ENCODE peak calls at places on chromosome 20, in six cellular contexts. Z, C, V, H, X and I are unnamed samples.

GRCh38 chr20:36791862-36792261 is 18.3 kb upstream of the DSN1 start:
- DNase-seq in X (no peak), V (no peak), H (no peak), C (no peak), Z (no peak), I (no peak)

GRCh38 chr20:6311841-6312655 is 189.2 kb upstream of the FERMT1 start:
- DNase-seq in H (no peak), Z (peak), X (no peak), V (no peak), C (no peak), I (no peak)

GRCh38 chr20:61821698-61822097 is 244.0 kb downstream of the TAF4 start:
- DNase-seq in Z (no peak), V (no peak), C (no peak), H (no peak), X (no peak), I (no peak)

GRCh38 chr20:24406761-24407550 is 62.5 kb upstream of the SYNDIG1 start:
- DNase-seq in X (no peak), C (no peak), Z (peak), H (no peak), V (no peak), I (no peak)

GRCh38 chr20:23047001-23047737 is 2.3 kb downstream of the THBD start:
- DNase-seq in C (no peak), Z (no peak), V (no peak), H (no peak), X (no peak), I (no peak)

GRCh38 chr20:34237942-34238341 is 3.3 kb upstream of the ASIP start:
- DNase-seq in X (no peak), C (no peak), Z (no peak), V (no peak), H (no peak), I (no peak)

GRCh38 chr20:42484335-42484734 is 705.4 kb downstream of the PTPRT start:
- DNase-seq in C (no peak), X (peak), Z (peak), V (no peak), H (peak), I (no peak)

GRCh38 chr20:26208296-26209091 is 511.8 kb upstream of the ZNF337 start:
- DNase-seq in H (no peak), C (no peak), Z (peak), X (no peak), V (peak), I (no peak)

GRCh38 chr20:46552460-46553420 is 2.3 kb upstream of the OCSTAMP start:
- DNase-seq in C (peak), V (peak), Z (no peak), X (no peak), H (no peak), I (peak)

GRCh38 chr20:20759132-20759531 is 46.7 kb upstream of the RALGAPA2 start:
- DNase-seq in H (no peak), C (no peak), V (no peak), X (peak), Z (no peak), I (no peak)

GRCh38 chr20:52500150-52500549 is 308.6 kb upstream of the ZFP64 start:
- DNase-seq in V (no peak), X (no peak), H (no peak), Z (no peak), C (no peak), I (no peak)

GRCh38 chr20:59055302-59055701 is 12.7 kb upstream of the PRELID3B start:
- DNase-seq in Z (no peak), H (peak), C (no peak), X (no peak), V (no peak), I (no peak)

GRCh38 chr20:64005394-64005793 is 24.5 kb downstream of the PRPF6 start:
- DNase-seq in H (peak), C (no peak), Z (no peak), V (no peak), X (no peak), I (no peak)

GRCh38 chr20:4661191-4661590 is 60.5 kb upstream of the PRND start:
- DNase-seq in X (no peak), Z (no peak), C (no peak), V (no peak), H (no peak), I (no peak)

GRCh38 chr20:57650756-57651483 is 30.7 kb upstream of the ZBP1 start:
- DNase-seq in V (no peak), H (no peak), X (no peak), Z (no peak), C (no peak), I (no peak)

GRCh38 chr20:32485770-32486248 is 99.3 kb downstream of the NOL4L start:
- DNase-seq in V (no peak), X (peak), H (no peak), C (no peak), Z (no peak), I (no peak)

GRCh38 chr20:45372646-45373352 is 5.3 kb downstream of the TP53TG5 start:
- DNase-seq in H (no peak), Z (no peak), V (no peak), C (no peak), X (no peak), I (no peak)

GRCh38 chr20:63970714-63971431 is 1.1 kb upstream of the ZNF512B start:
- DNase-seq in Z (no peak), C (no peak), V (no peak), H (no peak), X (no peak), I (no peak)

GRCh38 chr20:51199920-51200319 is 177.0 kb upstream of the KCNG1 start:
- DNase-seq in X (no peak), H (no peak), Z (no peak), C (no peak), V (no peak), I (no peak)

GRCh38 chr20:46013826-46014516 is 5.3 kb downstream of the MMP9 start:
- DNase-seq in X (peak), C (no peak), Z (no peak), H (peak), V (peak), I (no peak)

GRCh38 chr20:63434599-63435378 is 37.7 kb downstream of the KCNQ2 start:
- DNase-seq in Z (peak), V (peak), C (peak), H (peak), X (peak), I (peak)

GRCh38 chr20:58850693-58851174 is at the start of gene GNAS-AS1:
- DNase-seq in X (peak), Z (peak), V (peak), H (peak), C (peak), I (peak)

GRCh38 chr20:57612436-57612835 is 7.8 kb downstream of the ZBP1 start:
- DNase-seq in V (no peak), X (peak), Z (no peak), H (no peak), C (no peak), I (no peak)

DNA sequence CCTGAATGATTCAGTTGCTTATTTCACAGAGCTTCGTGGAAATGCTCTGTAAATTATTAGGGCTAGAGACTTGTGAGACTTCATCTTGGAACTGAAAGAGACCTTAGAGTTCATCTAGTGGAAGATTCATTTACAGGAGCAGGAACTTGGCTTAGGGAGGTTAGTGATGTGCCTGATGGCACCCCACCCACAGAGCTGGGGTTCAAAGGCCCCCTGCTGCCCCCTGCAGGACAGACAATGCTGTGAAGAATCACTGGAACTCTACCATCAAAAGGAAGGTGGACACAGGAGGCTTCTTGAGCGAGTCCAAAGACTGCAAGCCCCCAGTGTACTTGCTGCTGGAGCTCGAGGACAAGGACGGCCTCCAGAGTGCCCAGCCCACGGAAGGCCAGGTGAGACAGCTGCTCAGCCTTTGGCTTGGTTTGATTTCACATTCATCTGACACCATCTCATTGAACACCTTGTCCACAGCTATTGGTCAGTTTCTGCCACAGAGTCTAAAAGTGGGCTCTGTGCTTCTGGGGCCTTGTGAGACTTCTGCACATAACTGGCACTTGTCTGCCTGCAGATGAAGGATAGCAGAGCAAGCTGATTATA is 25.1 kb downstream of the MYBL2 start:
- DNase-seq in C (no peak), H (peak), X (peak), V (no peak), Z (peak), I (peak)
- TF ChIP-seq CTCF in C (peak), H (peak), X (peak), V (peak), Z (peak), I (peak)

DNA sequence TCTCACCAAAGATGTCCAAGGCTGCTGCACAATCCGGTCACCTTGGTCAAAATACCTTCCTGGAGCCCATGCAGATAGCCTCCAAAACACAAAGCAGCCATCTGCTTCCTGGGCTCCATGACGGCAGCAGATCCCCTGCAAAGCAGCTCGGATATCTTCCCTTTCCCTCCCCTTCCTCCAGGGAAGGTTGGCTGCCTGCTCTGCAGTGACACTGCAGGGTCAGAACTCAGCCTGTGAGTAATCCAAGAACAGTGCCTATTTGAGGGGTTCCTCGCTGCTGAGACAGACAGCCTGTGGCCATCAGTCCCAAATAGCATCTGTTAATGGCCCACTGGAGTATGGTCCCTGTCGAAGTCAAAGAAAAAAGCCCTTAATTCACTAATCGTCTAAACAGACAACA is 270.8 kb downstream of the PREX1 start:
- DNase-seq in C (no peak), X (no peak), V (no peak), Z (no peak), H (no peak), I (no peak)
- TF ChIP-seq CTCF in C (no peak), X (no peak), V (no peak), Z (no peak), H (no peak), I (no peak)

GRCh38 chr20:40519928-40520327 is 169.1 kb downstream of the MAFB start:
- DNase-seq in Z (no peak), H (no peak), X (no peak), V (no peak), C (no peak), I (no peak)

GRCh38 chr20:40521962-40522361 is 167.1 kb downstream of the MAFB start:
- DNase-seq in Z (no peak), X (no peak), V (no peak), C (no peak), H (no peak), I (no peak)

GRCh38 chr20:40524071-40524470 is 165.0 kb downstream of the MAFB start:
- DNase-seq in H (peak), C (no peak), Z (peak), X (no peak), V (no peak), I (no peak)

GRCh38 chr20:40522405-40522804 is 166.6 kb downstream of the MAFB start:
- DNase-seq in X (no peak), Z (no peak), C (no peak), H (no peak), V (no peak), I (no peak)

DNA sequence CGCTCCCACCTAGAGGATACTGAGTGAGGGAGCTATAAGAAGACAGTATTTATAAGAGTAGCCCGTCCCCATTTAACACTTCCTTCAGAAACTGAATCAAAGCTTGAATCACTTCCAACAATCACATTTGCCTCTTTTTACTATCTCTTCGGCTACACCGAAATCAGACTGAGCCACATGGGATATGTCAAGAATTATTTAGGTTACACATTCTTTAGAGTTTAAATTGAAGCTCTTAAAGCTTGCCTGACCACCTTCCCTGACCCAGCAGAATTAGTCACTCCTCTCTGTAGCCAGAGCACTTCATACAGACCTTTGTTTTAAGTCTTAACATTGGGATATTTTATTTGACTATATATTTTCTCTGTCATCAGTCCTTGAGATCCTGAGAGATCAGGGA is 163.7 kb downstream of the MAFB start:
- DNase-seq in H (peak), Z (peak), C (no peak), V (no peak), X (no peak), I (no peak)
- TF ChIP-seq CTCF in H (no peak), Z (no peak), C (no peak), V (no peak), X (no peak), I (no peak)

GRCh38 chr20:7936735-7937078 is 3.6 kb downstream of the HAO1 start:
- DNase-seq in Z (no peak), X (no peak), V (no peak), C (no peak), H (no peak), I (no peak)
- TF ChIP-seq CTCF in Z (no peak), X (no peak), V (no peak), C (no peak), H (no peak), I (no peak)

DNA sequence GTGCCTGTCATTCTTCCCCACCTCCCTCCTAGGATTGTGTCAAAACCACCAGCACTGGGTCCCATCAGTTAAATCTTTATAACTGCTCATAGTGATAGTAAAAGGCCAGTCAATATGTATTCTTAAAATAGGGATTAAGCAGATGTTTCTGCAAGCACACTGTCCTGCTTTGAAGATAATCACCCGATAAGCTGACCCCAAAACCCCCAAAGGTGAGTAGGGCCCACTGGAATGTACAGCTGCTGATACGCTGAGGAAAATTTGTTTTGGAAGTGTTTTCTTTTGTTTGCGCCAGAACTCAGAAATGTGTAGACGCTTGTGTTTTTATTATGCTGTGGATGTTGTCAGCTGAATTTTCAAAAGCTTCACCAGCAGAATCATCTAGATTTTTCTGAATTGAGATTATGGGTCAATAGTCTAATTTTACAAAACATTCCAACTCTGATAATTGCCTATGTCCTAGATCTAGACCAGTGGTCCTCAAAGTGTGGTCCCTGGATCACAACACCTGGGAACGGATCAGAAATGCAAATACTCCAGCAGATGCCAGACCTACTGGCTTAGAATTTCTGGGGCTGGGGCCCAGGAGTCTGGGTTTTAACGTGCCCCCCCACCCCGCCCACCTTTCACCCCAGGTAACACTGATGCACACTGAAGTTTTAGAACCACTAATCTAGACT is 11.4 kb downstream of the BFSP1 start:
- DNase-seq in X (no peak), V (no peak), C (no peak), H (no peak), Z (no peak), I (no peak)
- TF ChIP-seq CTCF in X (no peak), V (no peak), C (no peak), H (no peak), Z (no peak), I (no peak)